ENCODE peak calls at places on chromosomes 7 and 10, in five cellular contexts. T is psoas muscle; M is uterus; H is myocyte; Z is effector CD8-positive, alpha-beta T cell. C is an unnamed sample.

GRCh38 chr10:74821501-74821900 is 4.9 kb upstream of the KAT6B start:
- DNase-seq in T (no peak), M (no peak), H (no peak), Z (no peak), C (no peak)

GRCh38 chr7:93551931-93552330 is 22.6 kb downstream of the CALCR start:
- DNase-seq in T (no peak), M (no peak), H (no peak), Z (no peak), C (no peak)

GRCh38 chr7:1948887-1949680 is 279.0 kb downstream of the ELFN1 start:
- DNase-seq in T (peak), M (no peak), H (no peak), Z (no peak), C (no peak)

GRCh38 chr7:3722396-3722846 is 421.4 kb downstream of the SDK1 start:
- DNase-seq in T (no peak), M (no peak), H (peak), Z (no peak), C (no peak)

GRCh38 chr10:65891073-65891981 is 1034.5 kb upstream of the LRRTM3 start:
- DNase-seq in T (no peak), M (no peak), H (no peak), Z (no peak), C (no peak)

GRCh38 chr10:90871279-90871760 is 454 bp upstream of the RPP30 start:
- DNase-seq in T (peak), M (peak), H (peak), Z (peak), C (no peak)

GRCh38 chr7:92042056-92042737 is 92.1 kb downstream of the CYP51A1 start:
- DNase-seq in T (no peak), M (no peak), H (no peak), Z (no peak), C (no peak)

GRCh38 chr7:26372211-26372610 is 80.5 kb downstream of the SNX10 start:
- DNase-seq in T (no peak), M (no peak), H (no peak), Z (no peak), C (no peak)

GRCh38 chr10:77531441-77532001 is 106.1 kb downstream of the KCNMA1 start:
- DNase-seq in T (peak), M (no peak), H (peak), Z (no peak), C (no peak)

GRCh38 chr10:53025172-53025651 is 252.6 kb upstream of the MBL2 start:
- DNase-seq in T (no peak), M (no peak), H (no peak), Z (no peak), C (no peak)

GRCh38 chr10:123241391-123242141 is 87.4 kb downstream of the BUB3 start:
- DNase-seq in T (no peak), M (no peak), H (no peak), Z (peak), C (no peak)

GRCh38 chr7:30471205-30471604 is 7.4 kb downstream of the NOD1 start:
- DNase-seq in T (no peak), M (peak), H (no peak), Z (no peak), C (no peak)

GRCh38 chr7:44221231-44221791 is 20.5 kb downstream of the YKT6 start:
- DNase-seq in T (peak), M (no peak), H (no peak), Z (no peak), C (no peak)

GRCh38 chr10:19816420-19817250 is at the start of gene PLXDC2:
- DNase-seq in T (peak), M (peak), H (peak), Z (no peak), C (peak)

C was measured in ureter.